ENCODE peak calls at places on chromosome 4, in six cellular contexts. One of them, this sample, is unnamed.

GRCh38 chr4:38091636-38092035 is 131.4 kb downstream of the PTTG2 start:
- DNase-seq in left ventricle myocardium superior: no peak
- DNase-seq in KBM-7: no peak
- DNase-seq in cardiac fibroblast: peak; percentile 54
- DNase-seq in H9: no peak
- DNase-seq in nephron progenitor cell: no peak
- DNase-seq in this sample: no peak

GRCh38 chr4:102493794-102494193 is 7.4 kb upstream of the NFKB1 start:
- DNase-seq in left ventricle myocardium superior: no peak
- DNase-seq in KBM-7: peak; percentile 21
- DNase-seq in cardiac fibroblast: no peak
- DNase-seq in H9: no peak
- DNase-seq in nephron progenitor cell: no peak
- DNase-seq in this sample: no peak

GRCh38 chr4:4269326-4269725 is 20.6 kb downstream of the LYAR start:
- DNase-seq in left ventricle myocardium superior: no peak
- DNase-seq in KBM-7: no peak
- DNase-seq in cardiac fibroblast: no peak
- DNase-seq in H9: no peak
- DNase-seq in nephron progenitor cell: no peak
- DNase-seq in this sample: no peak

GRCh38 chr4:142474398-142475087 is 371.6 kb downstream of the INPP4B start:
- DNase-seq in left ventricle myocardium superior: no peak
- DNase-seq in KBM-7: no peak
- DNase-seq in cardiac fibroblast: peak; percentile 34
- DNase-seq in H9: no peak
- DNase-seq in nephron progenitor cell: no peak
- DNase-seq in this sample: no peak

GRCh38 chr4:67658302-67658701 is 42.7 kb downstream of the UBA6 start:
- DNase-seq in left ventricle myocardium superior: no peak
- DNase-seq in KBM-7: no peak
- DNase-seq in cardiac fibroblast: no peak
- DNase-seq in H9: no peak
- DNase-seq in nephron progenitor cell: no peak
- DNase-seq in this sample: no peak

GRCh38 chr4:93657527-93657926 is 171.0 kb upstream of the ATOH1 start:
- DNase-seq in left ventricle myocardium superior: no peak
- DNase-seq in KBM-7: no peak
- DNase-seq in cardiac fibroblast: no peak
- DNase-seq in H9: no peak
- DNase-seq in nephron progenitor cell: no peak
- DNase-seq in this sample: no peak

GRCh38 chr4:37601527-37601926 is 84.6 kb downstream of the RELL1 start:
- DNase-seq in left ventricle myocardium superior: peak; percentile 37
- DNase-seq in KBM-7: no peak
- DNase-seq in cardiac fibroblast: peak; percentile 90
- DNase-seq in H9: no peak
- DNase-seq in nephron progenitor cell: no peak
- DNase-seq in this sample: no peak

GRCh38 chr4:113837397-113837796 is 75.9 kb upstream of the CAMK2D start:
- DNase-seq in left ventricle myocardium superior: no peak
- DNase-seq in KBM-7: peak; percentile 72
- DNase-seq in cardiac fibroblast: peak; percentile 91
- DNase-seq in H9: no peak
- DNase-seq in nephron progenitor cell: no peak
- DNase-seq in this sample: no peak

GRCh38 chr4:47954679-47955078 is 40.3 kb upstream of the NFXL1 start:
- DNase-seq in left ventricle myocardium superior: no peak
- DNase-seq in KBM-7: no peak
- DNase-seq in cardiac fibroblast: no peak
- DNase-seq in H9: no peak
- DNase-seq in nephron progenitor cell: no peak
- DNase-seq in this sample: no peak

GRCh38 chr4:84482564-84483563 is 16.2 kb downstream of the NKX6-1 start:
- DNase-seq in left ventricle myocardium superior: peak; percentile 40
- DNase-seq in KBM-7: no peak
- DNase-seq in cardiac fibroblast: no peak
- DNase-seq in H9: peak; percentile 89
- DNase-seq in nephron progenitor cell: no peak
- DNase-seq in this sample: no peak

GRCh38 chr4:2534904-2535385 is 1.5 kb upstream of the FAM193A start:
- DNase-seq in left ventricle myocardium superior: no peak
- DNase-seq in KBM-7: no peak
- DNase-seq in cardiac fibroblast: peak; percentile 11
- DNase-seq in H9: no peak
- DNase-seq in nephron progenitor cell: no peak
- DNase-seq in this sample: no peak

GRCh38 chr4:186606593-186606992 is 51.2 kb upstream of the MTNR1A start:
- DNase-seq in left ventricle myocardium superior: no peak
- DNase-seq in KBM-7: no peak
- DNase-seq in cardiac fibroblast: peak; percentile 63
- DNase-seq in H9: no peak
- DNase-seq in nephron progenitor cell: no peak
- DNase-seq in this sample: no peak

GRCh38 chr4:156476359-156476758 is 495.2 kb downstream of the PDGFC start:
- DNase-seq in left ventricle myocardium superior: no peak
- DNase-seq in KBM-7: peak; percentile 7
- DNase-seq in cardiac fibroblast: peak; percentile 98
- DNase-seq in H9: no peak
- DNase-seq in nephron progenitor cell: no peak
- DNase-seq in this sample: no peak

GRCh38 chr4:138178566-138178965 is 63.6 kb downstream of the SLC7A11 start:
- DNase-seq in left ventricle myocardium superior: no peak
- DNase-seq in KBM-7: no peak
- DNase-seq in cardiac fibroblast: peak; percentile 81
- DNase-seq in H9: no peak
- DNase-seq in nephron progenitor cell: no peak
- DNase-seq in this sample: no peak

GRCh38 chr4:168361365-168362024 is 42.9 kb upstream of the DDX60 start:
- DNase-seq in left ventricle myocardium superior: no peak
- DNase-seq in KBM-7: no peak
- DNase-seq in cardiac fibroblast: no peak
- DNase-seq in H9: no peak
- DNase-seq in nephron progenitor cell: no peak
- DNase-seq in this sample: no peak

GRCh38 chr4:156673483-156673882 is 298.1 kb downstream of the PDGFC start:
- DNase-seq in left ventricle myocardium superior: no peak
- DNase-seq in KBM-7: no peak
- DNase-seq in cardiac fibroblast: peak; percentile 51
- DNase-seq in H9: no peak
- DNase-seq in nephron progenitor cell: no peak
- DNase-seq in this sample: no peak

GRCh38 chr4:94472056-94472826 is 20.5 kb downstream of the PDLIM5 start:
- DNase-seq in left ventricle myocardium superior: no peak
- DNase-seq in KBM-7: no peak
- DNase-seq in cardiac fibroblast: peak; percentile 82
- DNase-seq in H9: no peak
- DNase-seq in nephron progenitor cell: no peak
- DNase-seq in this sample: no peak

GRCh38 chr4:53548662-53549061 is 42.6 kb downstream of the LNX1 start:
- DNase-seq in left ventricle myocardium superior: no peak
- DNase-seq in KBM-7: no peak
- DNase-seq in cardiac fibroblast: no peak
- DNase-seq in H9: no peak
- DNase-seq in nephron progenitor cell: no peak
- DNase-seq in this sample: no peak

GRCh38 chr4:142365386-142365785 is 480.7 kb downstream of the INPP4B start:
- DNase-seq in left ventricle myocardium superior: no peak
- DNase-seq in KBM-7: no peak
- DNase-seq in cardiac fibroblast: no peak
- DNase-seq in H9: no peak
- DNase-seq in nephron progenitor cell: no peak
- DNase-seq in this sample: no peak

This sample was measured in neuronal stem cell.